ENCODE peak calls at places on chromosomes 5 and 9, in four cellular contexts. Z is stimulated activated CD4-positive, alpha-beta T cell treated with anti-CD3 and anti-CD28 coated beads, TNF-alpha, amount 100 ng/mL, for 1 hour; O is AG09309; C is tibial nerve. I is an unnamed sample.
A peak's percentile ranks its signal among the peaks of the same experiment; 100 is the strongest.

GRCh38 chr5:111869681-111870080 is 112.7 kb upstream of the NREP start:
- DNase-seq in Z (no peak), O (no peak), C (no peak), I (no peak)

GRCh38 chr9:107733530-107733907 is 243.9 kb upstream of the KLF4 start:
- DNase-seq in Z (no peak), O (no peak), C (peak; percentile 66), I (peak; percentile 89)

GRCh38 chr9:126363847-126364671 is 37.4 kb downstream of the MVB12B start:
- DNase-seq in Z (no peak), O (no peak), C (no peak), I (no peak)

GRCh38 chr5:158739941-158740340 is 359.8 kb downstream of the EBF1 start:
- DNase-seq in Z (no peak), O (no peak), C (no peak), I (no peak)

GRCh38 chr5:133889271-133889905 is 79.0 kb downstream of the C5orf15 start:
- DNase-seq in Z (no peak), O (no peak), C (no peak), I (no peak)

GRCh38 chr5:112418412-112419049 is 546 bp downstream of the EPB41L4A start:
- DNase-seq in Z (no peak), O (no peak), C (no peak), I (no peak)

GRCh38 chr9:125131778-125132177 is 11.6 kb downstream of the SCAI start:
- DNase-seq in Z (no peak), O (no peak), C (no peak), I (no peak)

GRCh38 chr9:4718911-4719310 is 22.1 kb downstream of the AK3 start:
- DNase-seq in Z (no peak), O (no peak), C (no peak), I (no peak)

GRCh38 chr5:17399931-17400330 is 98.1 kb upstream of the TAF11L2 start:
- DNase-seq in Z (no peak), O (no peak), C (no peak), I (no peak)

GRCh38 chr5:170078458-170078857 is 27.2 kb upstream of the FOXI1 start:
- DNase-seq in Z (no peak), O (no peak), C (no peak), I (no peak)

GRCh38 chr9:37410354-37410861 is 12.1 kb upstream of the GRHPR start:
- DNase-seq in Z (no peak), O (no peak), C (no peak), I (no peak)

GRCh38 chr9:130122465-130122864 is 49.7 kb upstream of the NCS1 start:
- DNase-seq in Z (no peak), O (no peak), C (no peak), I (no peak)

GRCh38 chr9:125233678-125234077 is 7.5 kb downstream of the HSPA5 start:
- DNase-seq in Z (no peak), O (peak; percentile 97), C (no peak), I (no peak)

GRCh38 chr5:82312373-82312856 is 34.3 kb upstream of the RPS23 start:
- DNase-seq in Z (no peak), O (no peak), C (peak; percentile 82), I (peak; percentile 87)

GRCh38 chr5:43658499-43658898 is 55.5 kb downstream of the NNT start:
- DNase-seq in Z (no peak), O (no peak), C (no peak), I (no peak)

GRCh38 chr5:133457439-133457838 is 154.9 kb downstream of the FSTL4 start:
- DNase-seq in Z (no peak), O (no peak), C (no peak), I (no peak)

GRCh38 chr5:172435362-172436077 is 18.8 kb downstream of the SH3PXD2B start:
- DNase-seq in Z (no peak), O (no peak), C (no peak), I (no peak)

GRCh38 chr9:137355445-137356365 is 53.6 kb upstream of the NRARP start:
- DNase-seq in Z (no peak), O (no peak), C (no peak), I (no peak)

GRCh38 chr9:26813247-26813646 is 79.4 kb downstream of the CAAP1 start:
- DNase-seq in Z (no peak), O (no peak), C (no peak), I (no peak)

GRCh38 chr9:108517591-108518365 is 338.0 kb downstream of the ACTL7B start:
- DNase-seq in Z (no peak), O (no peak), C (no peak), I (no peak)

I was measured in tibial artery.